ENCODE peak calls at places on chromosomes 12 and 14, in eight cellular contexts. One of them, this sample, is unnamed.

GRCh38 chr12:50937653-50938052 is 14.7 kb upstream of the HIGD1C start:
- DNase-seq in NCI-H187: no peak
- DNase-seq in tibial artery: no peak
- DNase-seq in EL: no peak
- DNase-seq in ELR: no peak
- DNase-seq in stimulated activated naive CD8-positive, alpha-beta T cell treated with anti-CD3 and anti-CD28 coated beads, Interleukin-15, Interleukin-2, amounts not matched to agents 100 U/mL and 50 U/mL, for 24 hours: no peak
- DNase-seq in NCI-H345: no peak
- DNase-seq in heart right ventricle: no peak
- DNase-seq in this sample: no peak

GRCh38 chr12:88691811-88692210 is 111.5 kb upstream of the KITLG start:
- DNase-seq in NCI-H345: no peak
- DNase-seq in EL: no peak
- DNase-seq in tibial artery: no peak
- DNase-seq in stimulated activated naive CD8-positive, alpha-beta T cell treated with anti-CD3 and anti-CD28 coated beads, Interleukin-15, Interleukin-2, amounts not matched to agents 100 U/mL and 50 U/mL, for 24 hours: no peak
- DNase-seq in ELR: peak
- DNase-seq in NCI-H187: no peak
- DNase-seq in heart right ventricle: no peak
- DNase-seq in this sample: no peak

GRCh38 chr14:94269156-94269555 is 23.9 kb downstream of the SERPINA10 start:
- DNase-seq in ELR: no peak
- DNase-seq in heart right ventricle: no peak
- DNase-seq in stimulated activated naive CD8-positive, alpha-beta T cell treated with anti-CD3 and anti-CD28 coated beads, Interleukin-15, Interleukin-2, amounts not matched to agents 100 U/mL and 50 U/mL, for 24 hours: no peak
- DNase-seq in EL: no peak
- DNase-seq in NCI-H345: no peak
- DNase-seq in NCI-H187: no peak
- DNase-seq in tibial artery: no peak
- DNase-seq in this sample: no peak

GRCh38 chr14:56648508-56649301 is 69.1 kb downstream of the TMEM260 start:
- DNase-seq in NCI-H187: peak
- DNase-seq in ELR: no peak
- DNase-seq in heart right ventricle: no peak
- DNase-seq in stimulated activated naive CD8-positive, alpha-beta T cell treated with anti-CD3 and anti-CD28 coated beads, Interleukin-15, Interleukin-2, amounts not matched to agents 100 U/mL and 50 U/mL, for 24 hours: no peak
- DNase-seq in tibial artery: no peak
- DNase-seq in EL: no peak
- DNase-seq in NCI-H345: peak
- DNase-seq in this sample: no peak

GRCh38 chr14:57382283-57382682 is 8.1 kb upstream of the NAA30 start:
- DNase-seq in NCI-H187: no peak
- DNase-seq in EL: peak
- DNase-seq in heart right ventricle: no peak
- DNase-seq in ELR: peak
- DNase-seq in stimulated activated naive CD8-positive, alpha-beta T cell treated with anti-CD3 and anti-CD28 coated beads, Interleukin-15, Interleukin-2, amounts not matched to agents 100 U/mL and 50 U/mL, for 24 hours: no peak
- DNase-seq in NCI-H345: no peak
- DNase-seq in tibial artery: no peak
- DNase-seq in this sample: no peak

GRCh38 chr14:76908834-76909233 is 82.6 kb downstream of the LRRC74A start:
- DNase-seq in EL: no peak
- DNase-seq in NCI-H345: no peak
- DNase-seq in stimulated activated naive CD8-positive, alpha-beta T cell treated with anti-CD3 and anti-CD28 coated beads, Interleukin-15, Interleukin-2, amounts not matched to agents 100 U/mL and 50 U/mL, for 24 hours: peak
- DNase-seq in tibial artery: no peak
- DNase-seq in ELR: no peak
- DNase-seq in NCI-H187: no peak
- DNase-seq in heart right ventricle: no peak
- DNase-seq in this sample: no peak

GRCh38 chr12:81588609-81589008 is 170.5 kb downstream of the PPFIA2 start:
- DNase-seq in stimulated activated naive CD8-positive, alpha-beta T cell treated with anti-CD3 and anti-CD28 coated beads, Interleukin-15, Interleukin-2, amounts not matched to agents 100 U/mL and 50 U/mL, for 24 hours: no peak
- DNase-seq in NCI-H187: no peak
- DNase-seq in NCI-H345: no peak
- DNase-seq in tibial artery: no peak
- DNase-seq in ELR: no peak
- DNase-seq in EL: no peak
- DNase-seq in heart right ventricle: no peak
- DNase-seq in this sample: no peak

GRCh38 chr12:111271674-111272418 is 97.0 kb downstream of the PHETA1 start:
- DNase-seq in EL: no peak
- DNase-seq in stimulated activated naive CD8-positive, alpha-beta T cell treated with anti-CD3 and anti-CD28 coated beads, Interleukin-15, Interleukin-2, amounts not matched to agents 100 U/mL and 50 U/mL, for 24 hours: no peak
- DNase-seq in tibial artery: no peak
- DNase-seq in NCI-H187: no peak
- DNase-seq in ELR: peak
- DNase-seq in heart right ventricle: no peak
- DNase-seq in NCI-H345: no peak
- DNase-seq in this sample: no peak

GRCh38 chr12:85874064-85874463 is at the start of gene NTS:
- DNase-seq in stimulated activated naive CD8-positive, alpha-beta T cell treated with anti-CD3 and anti-CD28 coated beads, Interleukin-15, Interleukin-2, amounts not matched to agents 100 U/mL and 50 U/mL, for 24 hours: no peak
- DNase-seq in tibial artery: no peak
- DNase-seq in EL: peak
- DNase-seq in heart right ventricle: no peak
- DNase-seq in ELR: peak
- DNase-seq in NCI-H187: no peak
- DNase-seq in NCI-H345: peak
- DNase-seq in this sample: no peak

GRCh38 chr14:92040431-92041040 is 677 bp upstream of the TRIP11 start:
- DNase-seq in heart right ventricle: no peak
- DNase-seq in NCI-H345: peak
- DNase-seq in tibial artery: no peak
- DNase-seq in ELR: peak
- DNase-seq in NCI-H187: peak
- DNase-seq in EL: peak
- DNase-seq in stimulated activated naive CD8-positive, alpha-beta T cell treated with anti-CD3 and anti-CD28 coated beads, Interleukin-15, Interleukin-2, amounts not matched to agents 100 U/mL and 50 U/mL, for 24 hours: peak
- DNase-seq in this sample: peak

GRCh38 chr14:97298331-97298730 is 501.1 kb downstream of the VRK1 start:
- DNase-seq in tibial artery: no peak
- DNase-seq in NCI-H345: no peak
- DNase-seq in ELR: no peak
- DNase-seq in stimulated activated naive CD8-positive, alpha-beta T cell treated with anti-CD3 and anti-CD28 coated beads, Interleukin-15, Interleukin-2, amounts not matched to agents 100 U/mL and 50 U/mL, for 24 hours: peak
- DNase-seq in NCI-H187: no peak
- DNase-seq in EL: no peak
- DNase-seq in heart right ventricle: no peak
- DNase-seq in this sample: no peak

GRCh38 chr12:79331870-79332269 is 358.9 kb downstream of the PAWR start:
- DNase-seq in NCI-H187: no peak
- DNase-seq in NCI-H345: no peak
- DNase-seq in stimulated activated naive CD8-positive, alpha-beta T cell treated with anti-CD3 and anti-CD28 coated beads, Interleukin-15, Interleukin-2, amounts not matched to agents 100 U/mL and 50 U/mL, for 24 hours: no peak
- DNase-seq in EL: peak
- DNase-seq in ELR: peak
- DNase-seq in heart right ventricle: no peak
- DNase-seq in tibial artery: no peak
- DNase-seq in this sample: no peak

GRCh38 chr14:91866061-91866460 is 1.3 kb downstream of the TC2N start:
- DNase-seq in ELR: no peak
- DNase-seq in heart right ventricle: no peak
- DNase-seq in NCI-H187: no peak
- DNase-seq in EL: peak
- DNase-seq in stimulated activated naive CD8-positive, alpha-beta T cell treated with anti-CD3 and anti-CD28 coated beads, Interleukin-15, Interleukin-2, amounts not matched to agents 100 U/mL and 50 U/mL, for 24 hours: no peak
- DNase-seq in tibial artery: no peak
- DNase-seq in NCI-H345: no peak
- DNase-seq in this sample: no peak

GRCh38 chr12:106135781-106136180 is 3.0 kb downstream of the NUAK1 start:
- DNase-seq in stimulated activated naive CD8-positive, alpha-beta T cell treated with anti-CD3 and anti-CD28 coated beads, Interleukin-15, Interleukin-2, amounts not matched to agents 100 U/mL and 50 U/mL, for 24 hours: no peak
- DNase-seq in tibial artery: no peak
- DNase-seq in EL: peak
- DNase-seq in NCI-H187: no peak
- DNase-seq in ELR: peak
- DNase-seq in NCI-H345: no peak
- DNase-seq in heart right ventricle: no peak
- DNase-seq in this sample: no peak

GRCh38 chr12:64098709-64099354 is 123.3 kb downstream of the KICS2 start:
- DNase-seq in stimulated activated naive CD8-positive, alpha-beta T cell treated with anti-CD3 and anti-CD28 coated beads, Interleukin-15, Interleukin-2, amounts not matched to agents 100 U/mL and 50 U/mL, for 24 hours: no peak
- DNase-seq in heart right ventricle: no peak
- DNase-seq in EL: peak
- DNase-seq in tibial artery: no peak
- DNase-seq in ELR: peak
- DNase-seq in NCI-H345: no peak
- DNase-seq in NCI-H187: no peak
- DNase-seq in this sample: no peak

GRCh38 chr12:86698581-86698980 is 442.4 kb upstream of the MGAT4C start:
- DNase-seq in ELR: no peak
- DNase-seq in tibial artery: no peak
- DNase-seq in heart right ventricle: no peak
- DNase-seq in NCI-H345: no peak
- DNase-seq in EL: peak
- DNase-seq in NCI-H187: no peak
- DNase-seq in stimulated activated naive CD8-positive, alpha-beta T cell treated with anti-CD3 and anti-CD28 coated beads, Interleukin-15, Interleukin-2, amounts not matched to agents 100 U/mL and 50 U/mL, for 24 hours: no peak
- DNase-seq in this sample: no peak

GRCh38 chr14:77303417-77304156 is 17.1 kb downstream of the POMT2 start:
- DNase-seq in NCI-H187: no peak
- DNase-seq in EL: peak
- DNase-seq in heart right ventricle: no peak
- DNase-seq in ELR: peak
- DNase-seq in NCI-H345: peak
- DNase-seq in tibial artery: peak
- DNase-seq in stimulated activated naive CD8-positive, alpha-beta T cell treated with anti-CD3 and anti-CD28 coated beads, Interleukin-15, Interleukin-2, amounts not matched to agents 100 U/mL and 50 U/mL, for 24 hours: peak
- DNase-seq in this sample: no peak

GRCh38 chr12:11767029-11767724 is 117.7 kb downstream of the ETV6 start:
- DNase-seq in EL: no peak
- DNase-seq in NCI-H187: no peak
- DNase-seq in heart right ventricle: no peak
- DNase-seq in NCI-H345: no peak
- DNase-seq in ELR: no peak
- DNase-seq in tibial artery: no peak
- DNase-seq in stimulated activated naive CD8-positive, alpha-beta T cell treated with anti-CD3 and anti-CD28 coated beads, Interleukin-15, Interleukin-2, amounts not matched to agents 100 U/mL and 50 U/mL, for 24 hours: no peak
- DNase-seq in this sample: no peak

GRCh38 chr12:93060666-93061413 is 131.7 kb upstream of the EEA1 start:
- DNase-seq in EL: no peak
- DNase-seq in heart right ventricle: no peak
- DNase-seq in stimulated activated naive CD8-positive, alpha-beta T cell treated with anti-CD3 and anti-CD28 coated beads, Interleukin-15, Interleukin-2, amounts not matched to agents 100 U/mL and 50 U/mL, for 24 hours: peak
- DNase-seq in NCI-H187: no peak
- DNase-seq in tibial artery: no peak
- DNase-seq in NCI-H345: no peak
- DNase-seq in ELR: no peak
- DNase-seq in this sample: peak

GRCh38 chr12:51198568-51199400 is 19.1 kb downstream of the POU6F1 start:
- DNase-seq in NCI-H345: no peak
- DNase-seq in EL: no peak
- DNase-seq in ELR: no peak
- DNase-seq in stimulated activated naive CD8-positive, alpha-beta T cell treated with anti-CD3 and anti-CD28 coated beads, Interleukin-15, Interleukin-2, amounts not matched to agents 100 U/mL and 50 U/mL, for 24 hours: no peak
- DNase-seq in NCI-H187: no peak
- DNase-seq in tibial artery: no peak
- DNase-seq in heart right ventricle: no peak
- DNase-seq in this sample: no peak

GRCh38 chr12:99959549-99960170 is 25.1 kb downstream of the ANKS1B start:
- DNase-seq in EL: no peak
- DNase-seq in ELR: no peak
- DNase-seq in NCI-H187: no peak
- DNase-seq in stimulated activated naive CD8-positive, alpha-beta T cell treated with anti-CD3 and anti-CD28 coated beads, Interleukin-15, Interleukin-2, amounts not matched to agents 100 U/mL and 50 U/mL, for 24 hours: no peak
- DNase-seq in heart right ventricle: no peak
- DNase-seq in tibial artery: no peak
- DNase-seq in NCI-H345: peak
- DNase-seq in this sample: no peak

GRCh38 chr12:75634244-75635222 is 123.1 kb upstream of the KRR1 start:
- DNase-seq in ELR: no peak
- DNase-seq in tibial artery: no peak
- DNase-seq in stimulated activated naive CD8-positive, alpha-beta T cell treated with anti-CD3 and anti-CD28 coated beads, Interleukin-15, Interleukin-2, amounts not matched to agents 100 U/mL and 50 U/mL, for 24 hours: no peak
- DNase-seq in NCI-H345: no peak
- DNase-seq in EL: no peak
- DNase-seq in NCI-H187: no peak
- DNase-seq in heart right ventricle: no peak
- DNase-seq in this sample: no peak

GRCh38 chr14:105069887-105070759 is 4.9 kb upstream of the GPR132 start:
- DNase-seq in NCI-H187: no peak
- DNase-seq in EL: peak
- DNase-seq in NCI-H345: no peak
- DNase-seq in heart right ventricle: peak
- DNase-seq in stimulated activated naive CD8-positive, alpha-beta T cell treated with anti-CD3 and anti-CD28 coated beads, Interleukin-15, Interleukin-2, amounts not matched to agents 100 U/mL and 50 U/mL, for 24 hours: peak
- DNase-seq in ELR: peak
- DNase-seq in tibial artery: peak
- DNase-seq in this sample: peak

GRCh38 chr12:93889516-93890202 is 212.5 kb downstream of the CRADD start:
- DNase-seq in ELR: no peak
- DNase-seq in tibial artery: no peak
- DNase-seq in EL: no peak
- DNase-seq in heart right ventricle: no peak
- DNase-seq in stimulated activated naive CD8-positive, alpha-beta T cell treated with anti-CD3 and anti-CD28 coated beads, Interleukin-15, Interleukin-2, amounts not matched to agents 100 U/mL and 50 U/mL, for 24 hours: no peak
- DNase-seq in NCI-H345: no peak
- DNase-seq in NCI-H187: no peak
- DNase-seq in this sample: no peak

This sample was measured in body of pancreas.